ENCODE peak calls at places on chromosomes 4 and X, in five cellular contexts. One of them, this sample, is unnamed. For H3K36me3, the result is how much of the 10 kb centered on the place peaks cover.

GRCh38 chr4:96186593-96186992 is 346.7 kb downstream of the PDHA2 start:
- DNase-seq in cardiac muscle cell: no peak
- DNase-seq in left lung: no peak
- DNase-seq in aorta: no peak
- DNase-seq in colonic mucosa: no peak
- DNase-seq in this sample: no peak

GRCh38 chr4:117983541-117984451 is 50.5 kb upstream of the NDST3 start:
- DNase-seq in cardiac muscle cell: no peak
- DNase-seq in left lung: no peak
- DNase-seq in aorta: no peak
- DNase-seq in colonic mucosa: no peak
- DNase-seq in this sample: no peak

GRCh38 chrX:8748855-8749254 is 16.9 kb upstream of the ANOS1 start:
- DNase-seq in cardiac muscle cell: peak
- DNase-seq in left lung: no peak
- DNase-seq in aorta: no peak
- DNase-seq in colonic mucosa: no peak
- DNase-seq in this sample: no peak

GRCh38 chr4:3402409-3403103 is 39.2 kb upstream of the HGFAC start:
- DNase-seq in cardiac muscle cell: no peak
- DNase-seq in left lung: no peak
- DNase-seq in aorta: no peak
- DNase-seq in colonic mucosa: no peak
- DNase-seq in this sample: no peak

GRCh38 chrX:105715746-105716145 is 106.6 kb upstream of the NRK start:
- DNase-seq in cardiac muscle cell: no peak
- DNase-seq in left lung: no peak
- DNase-seq in aorta: no peak
- DNase-seq in colonic mucosa: no peak
- DNase-seq in this sample: no peak

GRCh38 chr4:7469023-7469422 is 34.3 kb upstream of the PSAPL1 start:
- DNase-seq in cardiac muscle cell: no peak
- DNase-seq in left lung: no peak
- DNase-seq in aorta: no peak
- DNase-seq in colonic mucosa: no peak
- DNase-seq in this sample: no peak

GRCh38 chrX:136933617-136934145 is 53.2 kb upstream of the RBMX start:
- DNase-seq in cardiac muscle cell: no peak
- DNase-seq in left lung: no peak
- DNase-seq in aorta: no peak
- DNase-seq in colonic mucosa: no peak
- DNase-seq in this sample: no peak

GRCh38 chr4:123929565-123929964 is 533.0 kb downstream of the SPRY1 start:
- DNase-seq in cardiac muscle cell: no peak
- DNase-seq in left lung: no peak
- DNase-seq in aorta: no peak
- DNase-seq in colonic mucosa: no peak
- DNase-seq in this sample: no peak

GRCh38 chrX:99077099-99077498 is 1333.0 kb downstream of the PCDH19 start:
- DNase-seq in cardiac muscle cell: no peak
- DNase-seq in left lung: no peak
- DNase-seq in aorta: no peak
- DNase-seq in colonic mucosa: no peak
- DNase-seq in this sample: no peak

GRCh38 chrX:51641421-51642021 is 22.8 kb upstream of the CENPVL3 start:
- DNase-seq in cardiac muscle cell: peak
- DNase-seq in left lung: no peak
- DNase-seq in aorta: no peak
- DNase-seq in colonic mucosa: no peak
- DNase-seq in this sample: no peak

GRCh38 chr4:152169666-152170065 is 366.2 kb downstream of the FBXW7 start:
- DNase-seq in cardiac muscle cell: no peak
- DNase-seq in left lung: no peak
- DNase-seq in aorta: no peak
- DNase-seq in colonic mucosa: no peak
- DNase-seq in this sample: no peak

GRCh38 chr4:78336093-78336943 is 215.3 kb upstream of the ANXA3 start:
- DNase-seq in cardiac muscle cell: peak
- DNase-seq in left lung: no peak
- DNase-seq in aorta: no peak
- DNase-seq in colonic mucosa: no peak
- DNase-seq in this sample: no peak

GRCh38 chrX:22526339-22526738 is 253.6 kb downstream of the CBLL2 start:
- DNase-seq in cardiac muscle cell: no peak
- DNase-seq in left lung: no peak
- DNase-seq in aorta: no peak
- DNase-seq in colonic mucosa: no peak
- DNase-seq in this sample: no peak

GRCh38 chrX:17803449-17803848 is 57.6 kb downstream of the RAI2 start:
- DNase-seq in cardiac muscle cell: no peak
- DNase-seq in left lung: no peak
- DNase-seq in aorta: no peak
- DNase-seq in colonic mucosa: no peak
- DNase-seq in this sample: no peak

GRCh38 chr4:45099471-45099870 is 373.1 kb upstream of the GNPDA2 start:
- DNase-seq in cardiac muscle cell: no peak
- DNase-seq in left lung: no peak
- DNase-seq in aorta: no peak
- DNase-seq in colonic mucosa: no peak
- DNase-seq in this sample: no peak

GRCh38 chrX:46407036-46407752 is 138.0 kb downstream of the ZNF674 start:
- DNase-seq in cardiac muscle cell: no peak
- DNase-seq in left lung: no peak
- DNase-seq in aorta: no peak
- DNase-seq in colonic mucosa: no peak
- DNase-seq in this sample: no peak

GRCh38 chr4:48779095-48779997 is 733 bp downstream of the FRYL start:
- DNase-seq in cardiac muscle cell: peak
- DNase-seq in left lung: peak
- DNase-seq in aorta: peak
- DNase-seq in colonic mucosa: peak
- DNase-seq in this sample: peak

GRCh38 chrX:155767101-155767878 is 113.9 kb upstream of the VAMP7 start:
- DNase-seq in cardiac muscle cell: peak
- DNase-seq in left lung: peak
- DNase-seq in aorta: peak
- DNase-seq in colonic mucosa: peak
- DNase-seq in this sample: peak

DNA sequence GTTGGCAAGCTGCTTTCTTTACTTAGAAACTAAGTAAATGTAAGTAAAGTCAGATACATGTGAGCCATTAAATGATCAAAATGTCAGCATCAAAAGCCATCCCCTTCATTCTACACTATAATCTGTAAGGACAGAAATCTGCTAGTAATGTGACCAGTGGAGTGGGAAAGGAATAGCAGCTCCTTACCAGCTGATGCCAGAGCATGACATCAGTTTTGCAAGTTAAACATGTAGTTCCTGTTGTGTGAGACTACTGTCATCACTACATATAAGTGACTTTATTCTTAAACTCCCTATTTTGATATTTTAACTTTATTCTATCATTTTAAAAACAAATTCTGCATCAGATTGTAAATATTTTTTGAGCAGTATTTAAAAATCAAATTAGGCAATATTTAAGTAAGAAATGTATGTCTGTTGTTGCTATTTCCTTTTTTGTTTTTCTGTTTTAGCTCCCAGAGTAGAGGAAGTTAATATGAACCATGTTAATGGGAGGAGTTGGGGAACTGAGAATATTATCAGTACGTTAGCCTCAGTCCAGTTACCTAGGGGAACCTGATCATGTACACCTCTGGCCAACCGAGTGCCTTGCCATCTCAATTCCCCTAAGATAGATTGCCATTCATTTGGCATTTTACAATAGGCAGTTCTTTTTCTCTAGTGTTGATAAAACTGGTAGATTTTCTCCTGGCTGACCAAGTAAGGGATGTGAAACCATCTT is 34.8 kb downstream of the CCNI start:
- DNase-seq in cardiac muscle cell: no peak
- DNase-seq in left lung: no peak
- DNase-seq in aorta: no peak
- DNase-seq in colonic mucosa: no peak
- DNase-seq in this sample: no peak
- H3K36me3 ChIP-seq in cardiac muscle cell: under half
- H3K36me3 ChIP-seq in left lung: under half
- H3K36me3 ChIP-seq in aorta: under half
- H3K36me3 ChIP-seq in colonic mucosa: under half
- H3K36me3 ChIP-seq in this sample: under half

GRCh38 chr4:184757810-184758209 is 23.9 kb upstream of the CENPU start:
- DNase-seq in cardiac muscle cell: no peak
- DNase-seq in left lung: no peak
- DNase-seq in aorta: no peak
- DNase-seq in colonic mucosa: no peak
- DNase-seq in this sample: no peak
- H3K36me3 ChIP-seq in cardiac muscle cell: under half
- H3K36me3 ChIP-seq in left lung: half or more
- H3K36me3 ChIP-seq in aorta: under half
- H3K36me3 ChIP-seq in colonic mucosa: under half
- H3K36me3 ChIP-seq in this sample: half or more

GRCh38 chr4:121688261-121688660 is 8.5 kb downstream of the ANXA5 start:
- DNase-seq in cardiac muscle cell: no peak
- DNase-seq in left lung: no peak
- DNase-seq in aorta: no peak
- DNase-seq in colonic mucosa: no peak
- DNase-seq in this sample: no peak
- H3K36me3 ChIP-seq in cardiac muscle cell: under half
- H3K36me3 ChIP-seq in left lung: half or more
- H3K36me3 ChIP-seq in aorta: under half
- H3K36me3 ChIP-seq in colonic mucosa: under half
- H3K36me3 ChIP-seq in this sample: under half

GRCh38 chrX:53584891-53585290 is 101.6 kb downstream of the HUWE1 start:
- DNase-seq in cardiac muscle cell: no peak
- DNase-seq in left lung: no peak
- DNase-seq in aorta: no peak
- DNase-seq in colonic mucosa: no peak
- DNase-seq in this sample: no peak
- H3K36me3 ChIP-seq in cardiac muscle cell: half or more
- H3K36me3 ChIP-seq in left lung: half or more
- H3K36me3 ChIP-seq in aorta: under half
- H3K36me3 ChIP-seq in colonic mucosa: under half
- H3K36me3 ChIP-seq in this sample: half or more

DNA sequence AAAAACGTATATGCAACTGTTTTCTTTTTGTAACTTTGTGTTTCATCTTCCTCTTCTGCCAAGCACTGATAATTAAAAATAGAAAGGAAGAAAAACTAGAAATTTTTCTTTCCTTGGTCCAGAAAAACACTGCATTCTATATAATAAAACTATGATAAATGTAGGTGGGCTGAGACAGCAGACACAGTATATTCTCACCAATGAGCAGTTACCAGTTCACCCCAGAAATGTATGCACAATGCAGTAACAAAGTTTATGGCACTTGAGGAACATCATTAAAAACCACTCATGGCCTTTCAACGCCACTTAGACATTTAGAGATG is 79.4 kb downstream of the FAT1 start:
- DNase-seq in cardiac muscle cell: peak
- DNase-seq in left lung: no peak
- DNase-seq in aorta: no peak
- DNase-seq in colonic mucosa: no peak
- DNase-seq in this sample: no peak
- H3K36me3 ChIP-seq in cardiac muscle cell: under half
- H3K36me3 ChIP-seq in left lung: under half
- H3K36me3 ChIP-seq in aorta: under half
- H3K36me3 ChIP-seq in colonic mucosa: under half
- H3K36me3 ChIP-seq in this sample: under half

This sample was measured in suprapubic skin.